ENCODE peak calls at places on chromosomes 6 and 20, in six cellular contexts. H is ascending aorta; N is stimulated activated naive B cell treated with anti-CD40 and anti-IgM and Interleukin-4, amounts not matched to agents 10 μg/mL and 1 μg/mL and 100 μg/mL, for 72 hours; L is progenitor cell of endocrine pancreas; J is naive thymus-derived CD8-positive, alpha-beta T cell; P is NCI-H1105 treated with DMSO at 0.1 percent for 48 hours. M is an unnamed sample.

GRCh38 chr6:74277749-74278148 is 581.7 kb downstream of the CD109 start:
- DNase-seq in N (no peak), J (no peak), P (peak; percentile 48), L (no peak), H (no peak), M (peak; percentile 19)

GRCh38 chr6:16591681-16592549 is 169.3 kb downstream of the ATXN1 start:
- DNase-seq in N (peak; percentile 77), P (no peak), L (no peak), H (no peak), J (no peak), M (no peak)

GRCh38 chr20:20690676-20691476 is 21.6 kb downstream of the RALGAPA2 start:
- DNase-seq in P (no peak), L (no peak), H (no peak), N (peak; percentile 8), J (no peak), M (no peak)

GRCh38 chr6:168968228-168968627 is 285.4 kb downstream of the THBS2 start:
- DNase-seq in N (no peak), H (no peak), L (no peak), P (peak; percentile 12), J (no peak), M (peak; percentile 98)

GRCh38 chr6:101226677-101227135 is 166.8 kb upstream of the GRIK2 start:
- DNase-seq in H (no peak), J (no peak), N (peak; percentile 3), L (peak; percentile 9), P (no peak), M (peak; percentile 45)

GRCh38 chr6:160960839-160961238 is 30.7 kb upstream of the MAP3K4 start:
- DNase-seq in L (no peak), P (peak; percentile 30), H (no peak), N (no peak), J (no peak), M (no peak)

GRCh38 chr6:142903806-142904205 is 41.2 kb downstream of the HIVEP2 start:
- DNase-seq in H (no peak), N (no peak), J (no peak), L (no peak), P (no peak), M (peak; percentile 54)

GRCh38 chr6:169266746-169267629 is 13.3 kb upstream of the THBS2 start:
- DNase-seq in H (no peak), L (no peak), P (no peak), N (no peak), J (no peak), M (peak; percentile 67)

GRCh38 chr20:15597306-15597705 is 975.9 kb downstream of the KIF16B start:
- DNase-seq in H (no peak), N (no peak), P (no peak), J (no peak), L (no peak), M (no peak)

GRCh38 chr6:161618816-161619454 is 345.1 kb upstream of the AGPAT4 start:
- DNase-seq in H (no peak), P (peak; percentile 32), L (no peak), N (no peak), J (no peak), M (peak; percentile 86)

GRCh38 chr6:105952762-105953700 is 133.1 kb upstream of the PRDM1 start:
- DNase-seq in P (no peak), J (no peak), L (no peak), N (no peak), H (no peak), M (no peak)